ENCODE peak calls at places on chromosomes 12 and 14, in ten cellular contexts. I, Q, B, W, U, J, G, H, R and N are unnamed samples.

GRCh38 chr12:29782285-29782820 is 1.4 kb downstream of the TMTC1 start:
- DNase-seq in I (peak; percentile 63), Q (no peak), B (no peak), W (no peak), U (no peak), J (peak; percentile 42), G (peak; percentile 34), H (no peak), R (no peak), N (no peak)

GRCh38 chr12:108766294-108766693 is 35.0 kb upstream of the CORO1C start:
- DNase-seq in I (no peak), Q (no peak), B (no peak), W (no peak), U (no peak), J (no peak), G (no peak), H (no peak), R (no peak), N (no peak)

GRCh38 chr12:21906919-21907642 is 34.1 kb downstream of the ABCC9 start:
- DNase-seq in I (no peak), Q (no peak), B (no peak), W (no peak), U (no peak), J (peak; percentile 90), G (no peak), H (no peak), R (no peak), N (no peak)

GRCh38 chr14:69013943-69014782 is 35.1 kb upstream of the ACTN1 start:
- DNase-seq in I (peak; percentile 64), Q (peak; percentile 79), B (no peak), W (peak; percentile 95), U (no peak), J (peak; percentile 35), G (peak; percentile 95), H (peak; percentile 72), R (no peak), N (no peak)

GRCh38 chr14:91817566-91818325 is 49.6 kb downstream of the TC2N start:
- DNase-seq in I (no peak), Q (no peak), B (no peak), W (no peak), U (no peak), J (no peak), G (no peak), H (no peak), R (no peak), N (no peak)

GRCh38 chr12:15059123-15059522 is 86.3 kb downstream of the PDE6H start:
- DNase-seq in I (no peak), Q (no peak), B (no peak), W (no peak), U (no peak), J (no peak), G (no peak), H (no peak), R (no peak), N (no peak)

GRCh38 chr12:92108651-92109050 is 37.0 kb downstream of the BTG1 start:
- DNase-seq in I (no peak), Q (no peak), B (no peak), W (peak; percentile 48), U (no peak), J (peak; percentile 85), G (no peak), H (no peak), R (no peak), N (no peak)

GRCh38 chr14:61186793-61187641 is 94.1 kb downstream of the TMEM30B start:
- DNase-seq in I (peak; percentile 39), Q (no peak), B (no peak), W (no peak), U (peak; percentile 21), J (no peak), G (no peak), H (no peak), R (no peak), N (no peak)

GRCh38 chr12:79360936-79361335 is 329.8 kb downstream of the PAWR start:
- DNase-seq in I (no peak), Q (no peak), B (no peak), W (no peak), U (no peak), J (no peak), G (no peak), H (no peak), R (no peak), N (no peak)

GRCh38 chr14:59425322-59425945 is 39.7 kb downstream of the GPR135 start:
- DNase-seq in I (no peak), Q (no peak), B (no peak), W (no peak), U (no peak), J (peak; percentile 65), G (peak; percentile 41), H (no peak), R (no peak), N (no peak)

GRCh38 chr12:64352181-64352580 is 38.4 kb downstream of the C12orf56 start:
- DNase-seq in I (no peak), Q (no peak), B (no peak), W (no peak), U (no peak), J (no peak), G (no peak), H (no peak), R (no peak), N (no peak)

GRCh38 chr12:130401703-130402102 is 64.0 kb downstream of the PIWIL1 start:
- DNase-seq in I (no peak), Q (no peak), B (no peak), W (no peak), U (no peak), J (no peak), G (no peak), H (no peak), R (no peak), N (no peak)

GRCh38 chr12:121008347-121009098 is 7.8 kb downstream of the C12orf43 start:
- DNase-seq in I (no peak), Q (no peak), B (no peak), W (no peak), U (no peak), J (no peak), G (peak; percentile 19), H (no peak), R (no peak), N (no peak)

GRCh38 chr12:121010860-121011259 is 5.4 kb downstream of the C12orf43 start:
- DNase-seq in I (no peak), Q (no peak), B (no peak), W (no peak), U (no peak), J (no peak), G (no peak), H (no peak), R (no peak), N (no peak)

GRCh38 chr12:121013715-121014114 is 2.6 kb downstream of the C12orf43 start:
- DNase-seq in I (no peak), Q (no peak), B (no peak), W (no peak), U (no peak), J (no peak), G (no peak), H (no peak), R (no peak), N (no peak)

GRCh38 chr12:121011820-121012219 is 4.5 kb downstream of the C12orf43 start:
- DNase-seq in I (no peak), Q (no peak), B (no peak), W (no peak), U (no peak), J (no peak), G (no peak), H (no peak), R (no peak), N (no peak)

DNA sequence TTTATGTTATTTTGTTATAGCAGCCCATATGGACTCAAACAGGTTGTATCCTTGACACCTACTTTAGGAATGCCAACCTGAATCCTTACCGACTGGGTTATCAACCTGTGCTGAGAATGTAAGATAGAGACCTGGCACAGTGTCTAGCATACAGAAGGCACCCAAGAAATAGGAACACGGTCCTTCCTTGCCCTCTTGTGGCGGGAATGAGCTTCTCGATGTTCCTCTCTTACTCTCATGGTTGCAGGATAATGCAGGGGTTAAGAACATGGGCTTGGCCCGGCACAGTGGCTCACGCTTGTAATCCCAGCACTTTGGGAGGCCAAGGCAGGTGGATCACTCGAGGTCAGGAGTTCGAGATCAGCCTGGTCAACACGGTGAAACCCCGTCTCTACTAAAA is 6.5 kb downstream of the C12orf43 start:
- DNase-seq in I (no peak), Q (no peak), B (no peak), W (no peak), U (no peak), J (peak; percentile 28), G (peak; percentile 69), H (no peak), R (peak; percentile 14), N (peak; percentile 38)
- TF ChIP-seq CTCF in I (no peak), Q (peak; percentile 36), B (no peak), W (no peak), U (peak; percentile 19), J (peak; percentile 54), G (peak; percentile 65), H (no peak), R (peak; percentile 68), N (peak; percentile 70)

GRCh38 chr14:29521526-29522137 is 406.0 kb downstream of the PRKD1 start:
- DNase-seq in I (peak; percentile 6), Q (no peak), B (no peak), W (no peak), U (no peak), J (no peak), G (peak; percentile 51), H (no peak), R (no peak), N (no peak)
- TF ChIP-seq CTCF in I (peak; percentile 42), Q (no peak), B (no peak), W (no peak), U (no peak), J (peak; percentile 30), G (peak; percentile 77), H (no peak), R (peak; percentile 56), N (peak; percentile 59)

GRCh38 chr14:78933948-78934524 is 763.9 kb downstream of the NRXN3 start:
- DNase-seq in I (peak; percentile 54), Q (no peak), B (no peak), W (no peak), U (no peak), J (peak; percentile 34), G (peak; percentile 45), H (no peak), R (peak; percentile 20), N (no peak)
- TF ChIP-seq CTCF in I (peak; percentile 42), Q (peak; percentile 34), B (no peak), W (peak; percentile 35), U (peak; percentile 51), J (peak; percentile 57), G (peak; percentile 73), H (no peak), R (peak; percentile 77), N (peak; percentile 73)

DNA sequence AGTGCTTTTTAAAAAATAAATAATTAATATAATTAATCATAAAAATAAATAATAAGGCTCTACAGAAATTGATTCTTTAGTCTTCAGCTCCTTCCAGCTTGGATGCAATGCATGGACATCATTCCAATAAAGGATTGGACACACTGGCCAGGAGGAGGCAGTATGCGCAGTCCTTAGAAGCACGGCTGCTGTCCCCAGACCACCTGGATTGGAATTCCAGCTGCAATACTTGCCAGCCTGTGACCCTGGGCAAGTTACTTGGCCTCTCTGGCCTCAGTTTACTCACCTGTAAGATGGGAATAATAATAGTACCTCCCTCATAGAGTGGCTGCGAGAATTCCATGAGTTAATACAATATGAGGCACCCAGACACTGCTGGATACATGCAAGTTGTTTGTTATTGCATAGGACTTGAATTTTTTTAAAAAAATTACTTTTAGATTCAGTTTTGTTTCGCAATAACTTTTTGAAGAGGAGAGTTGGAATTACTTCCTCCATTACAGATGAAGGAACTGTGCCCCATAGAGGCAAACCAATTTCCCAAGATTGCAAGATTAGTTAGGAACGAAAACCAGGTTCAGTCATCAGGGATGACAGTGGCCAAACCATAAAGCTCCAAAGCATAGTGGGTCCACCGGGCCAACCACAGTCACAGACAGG is 12.2 kb downstream of the RPH3A start:
- DNase-seq in I (no peak), Q (no peak), B (no peak), W (no peak), U (no peak), J (no peak), G (no peak), H (no peak), R (no peak), N (no peak)
- TF ChIP-seq CTCF in I (no peak), Q (no peak), B (no peak), W (no peak), U (no peak), J (no peak), G (peak; percentile 45), H (no peak), R (no peak), N (no peak)